ENCODE peak calls at places on chromosomes 13 and 19, in six cellular contexts. I is body of pancreas, K is tibial nerve, A is esophagus squamous epithelium, E is uterus, J is heart left ventricle. M is an unnamed sample. For H3K9me3, the result is how much of the 10 kb centered on the place peaks cover.

GRCh38 chr13:20489185-20489820 is 36.4 kb downstream of the CRYL1 start:
- DNase-seq in I (peak), K (no peak), A (no peak), E (no peak), J (peak), M (no peak)

GRCh38 chr13:99749627-99750026 is 221.9 kb downstream of the ZIC5 start:
- DNase-seq in I (no peak), K (no peak), A (no peak), E (no peak), J (no peak), M (no peak)

GRCh38 chr13:41609828-41610227 is 152.5 kb downstream of the RGCC start:
- DNase-seq in I (no peak), K (no peak), A (no peak), E (no peak), J (no peak), M (no peak)

GRCh38 chr13:20477394-20477793 is 48.3 kb downstream of the CRYL1 start:
- DNase-seq in I (no peak), K (no peak), A (no peak), E (no peak), J (no peak), M (no peak)

GRCh38 chr19:18063463-18063862 is 23.3 kb downstream of the IL12RB1 start:
- DNase-seq in I (no peak), K (no peak), A (no peak), E (no peak), J (no peak), M (no peak)

GRCh38 chr19:16381756-16382401 is 57.3 kb downstream of the KLF2 start:
- DNase-seq in I (peak), K (peak), A (no peak), E (peak), J (peak), M (peak)

GRCh38 chr13:80342541-80343371 is 1.8 kb upstream of the SPRY2 start:
- DNase-seq in I (peak), K (peak), A (no peak), E (peak), J (peak), M (peak)

GRCh38 chr19:35828694-35829301 is 16.2 kb upstream of the PRODH2 start:
- DNase-seq in I (peak), K (no peak), A (no peak), E (peak), J (peak), M (peak)

GRCh38 chr19:19626516-19627441 is 1.2 kb downstream of the LPAR2 start:
- DNase-seq in I (no peak), K (no peak), A (no peak), E (no peak), J (no peak), M (peak)

GRCh38 chr19:43422689-43423066 is 8.0 kb downstream of the TEX101 start:
- DNase-seq in I (no peak), K (no peak), A (no peak), E (no peak), J (no peak), M (no peak)

GRCh38 chr13:27926644-27927434 is 7.0 kb downstream of the PDX1 start:
- DNase-seq in I (peak), K (no peak), A (no peak), E (no peak), J (no peak), M (no peak)

GRCh38 chr13:60019119-60019993 is 144.4 kb downstream of the DIAPH3 start:
- DNase-seq in I (no peak), K (no peak), A (no peak), E (no peak), J (no peak), M (no peak)

GRCh38 chr19:16319466-16319865 is 5.2 kb upstream of the KLF2 start:
- DNase-seq in I (no peak), K (no peak), A (no peak), E (no peak), J (no peak), M (no peak)

GRCh38 chr19:47100290-47100689 is 13.3 kb downstream of the ZC3H4 start:
- DNase-seq in I (no peak), K (no peak), A (no peak), E (no peak), J (no peak), M (no peak)

GRCh38 chr13:33937373-33938087 is 119.6 kb downstream of the RFC3 start:
- DNase-seq in I (peak), K (no peak), A (no peak), E (no peak), J (no peak), M (no peak)

GRCh38 chr13:100818706-100819105 is 144.1 kb upstream of the TMTC4 start:
- DNase-seq in I (no peak), K (no peak), A (no peak), E (no peak), J (no peak), M (no peak)

GRCh38 chr13:110133425-110134235 is 173.3 kb downstream of the COL4A1 start:
- DNase-seq in I (no peak), K (no peak), A (no peak), E (no peak), J (no peak), M (no peak)

GRCh38 chr13:39106216-39106995 is 68.2 kb downstream of the NHLRC3 start:
- DNase-seq in I (no peak), K (no peak), A (no peak), E (no peak), J (no peak), M (no peak)

GRCh38 chr13:75151081-75151643 is 330.8 kb downstream of the TBC1D4 start:
- DNase-seq in I (no peak), K (no peak), A (no peak), E (no peak), J (no peak), M (no peak)

GRCh38 chr13:30802953-30803478 is 67.7 kb downstream of the ALOX5AP start:
- DNase-seq in I (peak), K (peak), A (peak), E (peak), J (peak), M (peak)

GRCh38 chr19:38255759-38256052 is 468 bp downstream of the PPP1R14A start:
- DNase-seq in I (no peak), K (no peak), A (no peak), E (no peak), J (no peak), M (no peak)

GRCh38 chr13:100837611-100838010 is 163.0 kb upstream of the TMTC4 start:
- DNase-seq in I (no peak), K (no peak), A (no peak), E (no peak), J (no peak), M (no peak)

GRCh38 chr19:15640294-15640903 is at the start of gene CYP4F3:
- DNase-seq in I (peak), K (peak), A (no peak), E (peak), J (peak), M (peak)

GRCh38 chr13:40342901-40343300 is 323.5 kb downstream of the FOXO1 start:
- DNase-seq in I (no peak), K (no peak), A (no peak), E (no peak), J (no peak), M (no peak)

GRCh38 chr19:49324801-49325491 is at the start of gene SLC6A16:
- DNase-seq in I (no peak), K (no peak), A (no peak), E (no peak), J (no peak), M (no peak)

GRCh38 chr13:86932935-86933334 is 738.2 kb upstream of the SLITRK5 start:
- DNase-seq in I (no peak), K (no peak), A (no peak), E (no peak), J (no peak), M (no peak)

GRCh38 chr13:80586356-80586755 is 245.4 kb upstream of the SPRY2 start:
- DNase-seq in I (no peak), K (no peak), A (no peak), E (no peak), J (no peak), M (no peak)

GRCh38 chr13:82147526-82147925 is 1734.7 kb downstream of the SLITRK1 start:
- DNase-seq in I (no peak), K (no peak), A (no peak), E (no peak), J (no peak), M (no peak)

GRCh38 chr19:48319647-48320537 is 5.5 kb upstream of the EMP3 start:
- DNase-seq in I (peak), K (peak), A (no peak), E (peak), J (peak), M (peak)

GRCh38 chr19:48321372-48321621 is 4.1 kb upstream of the EMP3 start:
- DNase-seq in I (peak), K (peak), A (peak), E (peak), J (peak), M (peak)

GRCh38 chr19:48325265-48325910 is at the start of gene EMP3:
- DNase-seq in I (peak), K (peak), A (no peak), E (peak), J (peak), M (peak)

GRCh38 chr19:48318286-48318987 is 6.9 kb upstream of the EMP3 start:
- DNase-seq in I (no peak), K (no peak), A (no peak), E (no peak), J (no peak), M (peak)

GRCh38 chr19:48321622-48322591 is 3.4 kb upstream of the EMP3 start:
- DNase-seq in I (peak), K (peak), A (peak), E (peak), J (peak), M (peak)
- TF ChIP-seq POLR2A in I (peak), K (peak), A (peak), E (peak), J (no peak), M (peak)

GRCh38 chr19:21264416-21264815 is 64.8 kb downstream of the ZNF708 start:
- DNase-seq in I (no peak), K (no peak), A (no peak), E (no peak), J (no peak), M (no peak)
- H3K9me3 ChIP-seq in I (under half), K (under half), A (under half), E (under half), J (under half), M (under half)

GRCh38 chr19:13847033-13847899 is 29.7 kb upstream of the NANOS3 start:
- DNase-seq in I (peak), K (peak), A (no peak), E (peak), J (peak), M (peak)
- TF ChIP-seq POLR2A in I (peak), K (peak), A (peak), E (peak), J (no peak), M (peak)

DNA sequence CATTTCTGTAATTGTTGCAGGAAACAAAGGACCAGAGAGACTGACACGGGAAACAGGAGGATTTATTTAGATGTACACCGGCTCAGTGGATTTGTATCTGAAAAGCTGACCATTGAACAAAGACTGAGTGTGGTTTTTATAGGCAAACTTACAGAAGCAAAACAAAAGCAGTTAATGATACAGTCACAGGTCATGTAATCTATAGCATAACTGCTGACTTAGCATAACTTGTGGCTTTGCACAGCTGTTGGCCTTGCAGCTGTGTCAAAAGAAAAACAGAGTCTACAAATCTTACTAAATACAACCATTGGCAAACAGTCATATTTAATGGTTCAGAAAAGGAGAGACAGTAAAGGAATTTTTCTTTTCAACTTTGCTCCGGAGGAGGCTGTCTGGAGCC is 2.3 kb upstream of the ILF3 start:
- DNase-seq in I (no peak), K (no peak), A (no peak), E (no peak), J (no peak), M (no peak)
- H3K9me3 ChIP-seq in I (under half), K (under half), A (under half), E (under half), J (under half), M (under half)

GRCh38 chr19:5062195-5062594 is 93.3 kb downstream of the KDM4B start:
- DNase-seq in I (no peak), K (no peak), A (no peak), E (no peak), J (no peak), M (no peak)

GRCh38 chr19:5062799-5063198 is 93.9 kb downstream of the KDM4B start:
- DNase-seq in I (no peak), K (no peak), A (no peak), E (no peak), J (no peak), M (no peak)

GRCh38 chr19:5059191-5059579 is 90.3 kb downstream of the KDM4B start:
- DNase-seq in I (no peak), K (no peak), A (no peak), E (no peak), J (no peak), M (no peak)

GRCh38 chr19:5059767-5060166 is 90.9 kb downstream of the KDM4B start:
- DNase-seq in I (no peak), K (no peak), A (no peak), E (no peak), J (no peak), M (no peak)

DNA sequence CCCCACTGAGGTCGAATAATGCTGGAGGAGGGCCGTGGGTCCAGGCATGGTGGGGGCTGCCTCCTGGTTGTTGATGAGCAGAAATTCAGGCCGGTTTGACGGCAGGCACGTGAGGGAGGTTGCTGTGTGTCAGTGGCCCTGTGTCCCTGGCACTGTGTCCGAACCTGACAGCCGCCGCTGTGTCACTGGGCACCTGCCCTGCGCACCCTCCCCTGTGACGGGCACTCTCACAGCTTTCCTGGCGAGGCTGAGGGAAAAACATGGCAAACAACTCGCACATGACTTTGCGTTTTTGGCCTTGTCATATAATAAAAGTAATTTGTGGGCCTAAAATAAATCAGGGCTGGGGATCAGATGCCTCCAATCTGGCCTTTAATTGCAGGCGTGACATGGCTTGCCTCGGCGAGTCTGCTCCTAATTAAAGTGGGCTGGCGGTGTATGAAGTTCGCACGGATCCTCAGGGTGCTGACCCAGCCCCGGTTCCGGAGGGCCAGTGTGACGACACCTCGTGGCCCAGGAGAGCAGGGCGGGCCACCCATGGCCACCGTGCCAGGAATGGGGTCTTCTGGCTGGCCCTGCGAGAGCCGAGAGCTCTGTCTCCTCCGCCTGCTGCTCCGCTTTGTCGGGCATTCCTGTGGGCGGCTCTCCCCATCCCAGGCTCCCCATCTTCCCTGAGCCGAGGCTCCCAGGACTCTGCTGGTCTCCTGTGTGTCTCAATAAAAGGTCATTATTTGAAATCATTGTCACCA is 91.9 kb downstream of the KDM4B start:
- DNase-seq in I (no peak), K (no peak), A (no peak), E (no peak), J (no peak), M (peak)
- TF ChIP-seq POLR2A in I (no peak), K (no peak), A (no peak), E (no peak), J (no peak), M (no peak)

DNA sequence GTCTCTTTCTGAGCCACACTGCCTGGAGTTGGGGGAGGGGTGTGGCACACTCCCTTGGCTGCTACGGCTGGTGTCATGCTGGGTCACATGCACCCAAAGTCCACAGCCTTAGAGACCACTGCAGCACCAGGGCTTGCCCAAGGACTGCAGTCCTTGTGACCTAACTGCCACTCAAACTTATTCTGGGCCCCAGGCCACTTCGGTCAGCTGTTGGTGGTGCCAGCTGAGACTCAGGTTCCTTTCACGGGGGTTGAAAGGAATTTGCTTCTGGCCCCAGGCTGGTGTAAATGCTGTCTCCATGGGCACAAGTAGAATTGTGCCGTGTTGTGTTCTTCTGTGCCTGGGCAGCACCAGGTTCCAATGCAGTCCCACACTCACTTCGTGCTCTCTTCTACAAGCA is 9.5 kb upstream of the VN1R1 start:
- DNase-seq in I (no peak), K (no peak), A (no peak), E (no peak), J (peak), M (no peak)
- H3K9me3 ChIP-seq in I (under half), K (half or more), A (half or more), E (half or more), J (half or more), M (under half)

GRCh38 chr19:54364775-54365257 is at the start of gene LAIR1:
- DNase-seq in I (no peak), K (no peak), A (no peak), E (no peak), J (peak), M (no peak)
- TF ChIP-seq POLR2A in I (no peak), K (no peak), A (no peak), E (no peak), J (no peak), M (peak)

M was measured in right lobe of liver.